ENCODE peak calls at places on chromosomes 1 and 21, in six cellular contexts. One of them, this sample, is unnamed.

GRCh38 chr1:71049951-71050598 is 2.5 kb upstream of the PTGER3 start:
- DNase-seq in tibial artery: no peak
- DNase-seq in natural killer cell treated with Interleukin-12 subunit alpha and Interleukin-12 subunit beta and Interleukin-15 and Interleukin-18, amount 100 ng/mL, for 72 hours: no peak
- DNase-seq in stimulated activated CD4-positive, alpha-beta T cell treated with anti-CD3 and anti-CD28 coated beads, Interleukin-2, amount 100 ng/mL, for 24 hours: no peak
- DNase-seq in NCI-H774: peak
- DNase-seq in brain microvascular endothelial cell: peak
- DNase-seq in this sample: no peak

GRCh38 chr1:168084396-168085231 is 52.1 kb downstream of the GPR161 start:
- DNase-seq in tibial artery: peak
- DNase-seq in natural killer cell treated with Interleukin-12 subunit alpha and Interleukin-12 subunit beta and Interleukin-15 and Interleukin-18, amount 100 ng/mL, for 72 hours: peak
- DNase-seq in stimulated activated CD4-positive, alpha-beta T cell treated with anti-CD3 and anti-CD28 coated beads, Interleukin-2, amount 100 ng/mL, for 24 hours: peak
- DNase-seq in NCI-H774: no peak
- DNase-seq in brain microvascular endothelial cell: no peak
- DNase-seq in this sample: peak

GRCh38 chr1:19086176-19086875 is 123.7 kb downstream of the UBR4 start:
- DNase-seq in tibial artery: peak
- DNase-seq in natural killer cell treated with Interleukin-12 subunit alpha and Interleukin-12 subunit beta and Interleukin-15 and Interleukin-18, amount 100 ng/mL, for 72 hours: no peak
- DNase-seq in stimulated activated CD4-positive, alpha-beta T cell treated with anti-CD3 and anti-CD28 coated beads, Interleukin-2, amount 100 ng/mL, for 24 hours: no peak
- DNase-seq in NCI-H774: no peak
- DNase-seq in brain microvascular endothelial cell: no peak
- DNase-seq in this sample: no peak

GRCh38 chr21:16911166-16911607 is 601.7 kb upstream of the CXADR start:
- DNase-seq in tibial artery: no peak
- DNase-seq in natural killer cell treated with Interleukin-12 subunit alpha and Interleukin-12 subunit beta and Interleukin-15 and Interleukin-18, amount 100 ng/mL, for 72 hours: no peak
- DNase-seq in stimulated activated CD4-positive, alpha-beta T cell treated with anti-CD3 and anti-CD28 coated beads, Interleukin-2, amount 100 ng/mL, for 24 hours: no peak
- DNase-seq in NCI-H774: no peak
- DNase-seq in brain microvascular endothelial cell: no peak
- DNase-seq in this sample: no peak

GRCh38 chr1:244002721-244003120 is 48.4 kb upstream of the ZBTB18 start:
- DNase-seq in tibial artery: no peak
- DNase-seq in natural killer cell treated with Interleukin-12 subunit alpha and Interleukin-12 subunit beta and Interleukin-15 and Interleukin-18, amount 100 ng/mL, for 72 hours: no peak
- DNase-seq in stimulated activated CD4-positive, alpha-beta T cell treated with anti-CD3 and anti-CD28 coated beads, Interleukin-2, amount 100 ng/mL, for 24 hours: no peak
- DNase-seq in NCI-H774: no peak
- DNase-seq in brain microvascular endothelial cell: no peak
- DNase-seq in this sample: no peak

GRCh38 chr21:45507523-45507875 is 34.7 kb downstream of the SLC19A1 start:
- DNase-seq in tibial artery: peak
- DNase-seq in natural killer cell treated with Interleukin-12 subunit alpha and Interleukin-12 subunit beta and Interleukin-15 and Interleukin-18, amount 100 ng/mL, for 72 hours: peak
- DNase-seq in stimulated activated CD4-positive, alpha-beta T cell treated with anti-CD3 and anti-CD28 coated beads, Interleukin-2, amount 100 ng/mL, for 24 hours: no peak
- DNase-seq in NCI-H774: no peak
- DNase-seq in brain microvascular endothelial cell: no peak
- DNase-seq in this sample: no peak

GRCh38 chr1:92184632-92185031 is 33.1 kb upstream of the C1orf146 start:
- DNase-seq in tibial artery: no peak
- DNase-seq in natural killer cell treated with Interleukin-12 subunit alpha and Interleukin-12 subunit beta and Interleukin-15 and Interleukin-18, amount 100 ng/mL, for 72 hours: no peak
- DNase-seq in stimulated activated CD4-positive, alpha-beta T cell treated with anti-CD3 and anti-CD28 coated beads, Interleukin-2, amount 100 ng/mL, for 24 hours: no peak
- DNase-seq in NCI-H774: no peak
- DNase-seq in brain microvascular endothelial cell: peak
- DNase-seq in this sample: no peak

GRCh38 chr1:31510853-31511789 is 65.2 kb upstream of the TINAGL1 start:
- DNase-seq in tibial artery: no peak
- DNase-seq in natural killer cell treated with Interleukin-12 subunit alpha and Interleukin-12 subunit beta and Interleukin-15 and Interleukin-18, amount 100 ng/mL, for 72 hours: no peak
- DNase-seq in stimulated activated CD4-positive, alpha-beta T cell treated with anti-CD3 and anti-CD28 coated beads, Interleukin-2, amount 100 ng/mL, for 24 hours: no peak
- DNase-seq in NCI-H774: no peak
- DNase-seq in brain microvascular endothelial cell: no peak
- DNase-seq in this sample: no peak

GRCh38 chr1:55531644-55532043 is 316.5 kb upstream of the USP24 start:
- DNase-seq in tibial artery: no peak
- DNase-seq in natural killer cell treated with Interleukin-12 subunit alpha and Interleukin-12 subunit beta and Interleukin-15 and Interleukin-18, amount 100 ng/mL, for 72 hours: no peak
- DNase-seq in stimulated activated CD4-positive, alpha-beta T cell treated with anti-CD3 and anti-CD28 coated beads, Interleukin-2, amount 100 ng/mL, for 24 hours: no peak
- DNase-seq in NCI-H774: no peak
- DNase-seq in brain microvascular endothelial cell: no peak
- DNase-seq in this sample: no peak

GRCh38 chr1:222777977-222778376 is 36.9 kb upstream of the DISP1 start:
- DNase-seq in tibial artery: no peak
- DNase-seq in natural killer cell treated with Interleukin-12 subunit alpha and Interleukin-12 subunit beta and Interleukin-15 and Interleukin-18, amount 100 ng/mL, for 72 hours: no peak
- DNase-seq in stimulated activated CD4-positive, alpha-beta T cell treated with anti-CD3 and anti-CD28 coated beads, Interleukin-2, amount 100 ng/mL, for 24 hours: no peak
- DNase-seq in NCI-H774: peak
- DNase-seq in brain microvascular endothelial cell: no peak
- DNase-seq in this sample: no peak

GRCh38 chr1:40308036-40308727 is 8.9 kb downstream of the COL9A2 start:
- DNase-seq in tibial artery: peak
- DNase-seq in natural killer cell treated with Interleukin-12 subunit alpha and Interleukin-12 subunit beta and Interleukin-15 and Interleukin-18, amount 100 ng/mL, for 72 hours: no peak
- DNase-seq in stimulated activated CD4-positive, alpha-beta T cell treated with anti-CD3 and anti-CD28 coated beads, Interleukin-2, amount 100 ng/mL, for 24 hours: no peak
- DNase-seq in NCI-H774: no peak
- DNase-seq in brain microvascular endothelial cell: no peak
- DNase-seq in this sample: no peak

GRCh38 chr21:44911384-44912157 is 9.1 kb downstream of the ITGB2 start:
- DNase-seq in tibial artery: peak
- DNase-seq in natural killer cell treated with Interleukin-12 subunit alpha and Interleukin-12 subunit beta and Interleukin-15 and Interleukin-18, amount 100 ng/mL, for 72 hours: no peak
- DNase-seq in stimulated activated CD4-positive, alpha-beta T cell treated with anti-CD3 and anti-CD28 coated beads, Interleukin-2, amount 100 ng/mL, for 24 hours: peak
- DNase-seq in NCI-H774: peak
- DNase-seq in brain microvascular endothelial cell: no peak
- DNase-seq in this sample: peak

GRCh38 chr21:34692458-34693020 is 23.7 kb downstream of the CLIC6 start:
- DNase-seq in tibial artery: no peak
- DNase-seq in natural killer cell treated with Interleukin-12 subunit alpha and Interleukin-12 subunit beta and Interleukin-15 and Interleukin-18, amount 100 ng/mL, for 72 hours: no peak
- DNase-seq in stimulated activated CD4-positive, alpha-beta T cell treated with anti-CD3 and anti-CD28 coated beads, Interleukin-2, amount 100 ng/mL, for 24 hours: no peak
- DNase-seq in NCI-H774: no peak
- DNase-seq in brain microvascular endothelial cell: no peak
- DNase-seq in this sample: no peak

GRCh38 chr21:31503467-31503866 is 156.0 kb upstream of the SOD1 start:
- DNase-seq in tibial artery: no peak
- DNase-seq in natural killer cell treated with Interleukin-12 subunit alpha and Interleukin-12 subunit beta and Interleukin-15 and Interleukin-18, amount 100 ng/mL, for 72 hours: no peak
- DNase-seq in stimulated activated CD4-positive, alpha-beta T cell treated with anti-CD3 and anti-CD28 coated beads, Interleukin-2, amount 100 ng/mL, for 24 hours: no peak
- DNase-seq in NCI-H774: no peak
- DNase-seq in brain microvascular endothelial cell: no peak
- DNase-seq in this sample: no peak

GRCh38 chr1:109883248-109883955 is 27.2 kb upstream of the CSF1 start:
- DNase-seq in tibial artery: peak
- DNase-seq in natural killer cell treated with Interleukin-12 subunit alpha and Interleukin-12 subunit beta and Interleukin-15 and Interleukin-18, amount 100 ng/mL, for 72 hours: no peak
- DNase-seq in stimulated activated CD4-positive, alpha-beta T cell treated with anti-CD3 and anti-CD28 coated beads, Interleukin-2, amount 100 ng/mL, for 24 hours: no peak
- DNase-seq in NCI-H774: no peak
- DNase-seq in brain microvascular endothelial cell: no peak
- DNase-seq in this sample: no peak

GRCh38 chr1:62398377-62398776 is 38.5 kb upstream of the USP1 start:
- DNase-seq in tibial artery: no peak
- DNase-seq in natural killer cell treated with Interleukin-12 subunit alpha and Interleukin-12 subunit beta and Interleukin-15 and Interleukin-18, amount 100 ng/mL, for 72 hours: no peak
- DNase-seq in stimulated activated CD4-positive, alpha-beta T cell treated with anti-CD3 and anti-CD28 coated beads, Interleukin-2, amount 100 ng/mL, for 24 hours: no peak
- DNase-seq in NCI-H774: no peak
- DNase-seq in brain microvascular endothelial cell: peak
- DNase-seq in this sample: no peak

GRCh38 chr1:88998716-88999115 is 6.3 kb upstream of the KYAT3 start:
- DNase-seq in tibial artery: no peak
- DNase-seq in natural killer cell treated with Interleukin-12 subunit alpha and Interleukin-12 subunit beta and Interleukin-15 and Interleukin-18, amount 100 ng/mL, for 72 hours: no peak
- DNase-seq in stimulated activated CD4-positive, alpha-beta T cell treated with anti-CD3 and anti-CD28 coated beads, Interleukin-2, amount 100 ng/mL, for 24 hours: no peak
- DNase-seq in NCI-H774: peak
- DNase-seq in brain microvascular endothelial cell: peak
- DNase-seq in this sample: no peak

GRCh38 chr1:104082221-104082620 is 332.5 kb downstream of the AMY1C start:
- DNase-seq in tibial artery: no peak
- DNase-seq in natural killer cell treated with Interleukin-12 subunit alpha and Interleukin-12 subunit beta and Interleukin-15 and Interleukin-18, amount 100 ng/mL, for 72 hours: no peak
- DNase-seq in stimulated activated CD4-positive, alpha-beta T cell treated with anti-CD3 and anti-CD28 coated beads, Interleukin-2, amount 100 ng/mL, for 24 hours: no peak
- DNase-seq in NCI-H774: no peak
- DNase-seq in brain microvascular endothelial cell: no peak
- DNase-seq in this sample: no peak

GRCh38 chr1:6234502-6235295 is 1.1 kb downstream of the ICMT start:
- DNase-seq in tibial artery: no peak
- DNase-seq in natural killer cell treated with Interleukin-12 subunit alpha and Interleukin-12 subunit beta and Interleukin-15 and Interleukin-18, amount 100 ng/mL, for 72 hours: no peak
- DNase-seq in stimulated activated CD4-positive, alpha-beta T cell treated with anti-CD3 and anti-CD28 coated beads, Interleukin-2, amount 100 ng/mL, for 24 hours: no peak
- DNase-seq in NCI-H774: no peak
- DNase-seq in brain microvascular endothelial cell: no peak
- DNase-seq in this sample: no peak

GRCh38 chr1:168623003-168623828 is 46.8 kb downstream of the XCL1 start:
- DNase-seq in tibial artery: peak
- DNase-seq in natural killer cell treated with Interleukin-12 subunit alpha and Interleukin-12 subunit beta and Interleukin-15 and Interleukin-18, amount 100 ng/mL, for 72 hours: no peak
- DNase-seq in stimulated activated CD4-positive, alpha-beta T cell treated with anti-CD3 and anti-CD28 coated beads, Interleukin-2, amount 100 ng/mL, for 24 hours: no peak
- DNase-seq in NCI-H774: no peak
- DNase-seq in brain microvascular endothelial cell: peak
- DNase-seq in this sample: no peak

GRCh38 chr21:45211661-45212060 is 76.0 kb downstream of the POFUT2 start:
- DNase-seq in tibial artery: no peak
- DNase-seq in natural killer cell treated with Interleukin-12 subunit alpha and Interleukin-12 subunit beta and Interleukin-15 and Interleukin-18, amount 100 ng/mL, for 72 hours: no peak
- DNase-seq in stimulated activated CD4-positive, alpha-beta T cell treated with anti-CD3 and anti-CD28 coated beads, Interleukin-2, amount 100 ng/mL, for 24 hours: no peak
- DNase-seq in NCI-H774: no peak
- DNase-seq in brain microvascular endothelial cell: no peak
- DNase-seq in this sample: no peak

GRCh38 chr1:1337793-1338147 is 6.7 kb downstream of the TAS1R3 start:
- DNase-seq in tibial artery: no peak
- DNase-seq in natural killer cell treated with Interleukin-12 subunit alpha and Interleukin-12 subunit beta and Interleukin-15 and Interleukin-18, amount 100 ng/mL, for 72 hours: no peak
- DNase-seq in stimulated activated CD4-positive, alpha-beta T cell treated with anti-CD3 and anti-CD28 coated beads, Interleukin-2, amount 100 ng/mL, for 24 hours: peak
- DNase-seq in NCI-H774: no peak
- DNase-seq in brain microvascular endothelial cell: no peak
- DNase-seq in this sample: no peak

GRCh38 chr21:35828161-35828560 is 232.2 kb downstream of the SETD4 start:
- DNase-seq in tibial artery: no peak
- DNase-seq in natural killer cell treated with Interleukin-12 subunit alpha and Interleukin-12 subunit beta and Interleukin-15 and Interleukin-18, amount 100 ng/mL, for 72 hours: no peak
- DNase-seq in stimulated activated CD4-positive, alpha-beta T cell treated with anti-CD3 and anti-CD28 coated beads, Interleukin-2, amount 100 ng/mL, for 24 hours: no peak
- DNase-seq in NCI-H774: no peak
- DNase-seq in brain microvascular endothelial cell: no peak
- DNase-seq in this sample: no peak

GRCh38 chr1:30601316-30602085 is 121.9 kb downstream of the MATN1 start:
- DNase-seq in tibial artery: peak
- DNase-seq in natural killer cell treated with Interleukin-12 subunit alpha and Interleukin-12 subunit beta and Interleukin-15 and Interleukin-18, amount 100 ng/mL, for 72 hours: no peak
- DNase-seq in stimulated activated CD4-positive, alpha-beta T cell treated with anti-CD3 and anti-CD28 coated beads, Interleukin-2, amount 100 ng/mL, for 24 hours: no peak
- DNase-seq in NCI-H774: no peak
- DNase-seq in brain microvascular endothelial cell: no peak
- DNase-seq in this sample: no peak

GRCh38 chr1:234909851-234910250 is 218.8 kb downstream of the TOMM20 start:
- DNase-seq in tibial artery: no peak
- DNase-seq in natural killer cell treated with Interleukin-12 subunit alpha and Interleukin-12 subunit beta and Interleukin-15 and Interleukin-18, amount 100 ng/mL, for 72 hours: no peak
- DNase-seq in stimulated activated CD4-positive, alpha-beta T cell treated with anti-CD3 and anti-CD28 coated beads, Interleukin-2, amount 100 ng/mL, for 24 hours: no peak
- DNase-seq in NCI-H774: no peak
- DNase-seq in brain microvascular endothelial cell: no peak
- DNase-seq in this sample: no peak

This sample was measured in CD8-positive, alpha-beta memory T cell.